ENCODE peak calls at places on chromosomes 5 and 9, in six cellular contexts. E, Z, A, S, D and I are unnamed samples.

GRCh38 chr5:132656774-132657355 is 1.1 kb upstream of the IL13 start:
- DNase-seq in E (no peak), Z (no peak), A (no peak), S (no peak), D (no peak), I (no peak)

GRCh38 chr9:125763373-125763772 is 16.2 kb downstream of the PBX3 start:
- DNase-seq in E (no peak), Z (no peak), A (peak; percentile 56), S (peak; percentile 66), D (peak; percentile 87), I (peak; percentile 55)

GRCh38 chr5:148733601-148734438 is 79.5 kb upstream of the HTR4 start:
- DNase-seq in E (peak; percentile 79), Z (peak; percentile 94), A (peak; percentile 84), S (peak; percentile 40), D (peak; percentile 92), I (peak; percentile 79)

GRCh38 chr5:149256451-149256850 is 15.2 kb upstream of the AFAP1L1 start:
- DNase-seq in E (no peak), Z (no peak), A (peak; percentile 61), S (no peak), D (peak; percentile 48), I (no peak)

GRCh38 chr5:112878760-112879159 is 17.7 kb downstream of the SRP19 start:
- DNase-seq in E (peak; percentile 71), Z (peak; percentile 55), A (peak; percentile 46), S (no peak), D (peak; percentile 67), I (no peak)

GRCh38 chr9:68505681-68506409 is 34.8 kb downstream of the TMEM252 start:
- DNase-seq in E (no peak), Z (no peak), A (no peak), S (no peak), D (peak; percentile 35), I (peak; percentile 11)

GRCh38 chr9:95434116-95435073 is 82.4 kb downstream of the PTCH1 start:
- DNase-seq in E (no peak), Z (no peak), A (no peak), S (no peak), D (no peak), I (peak; percentile 44)

GRCh38 chr5:140388052-140388451 is 13.6 kb upstream of the ANKHD1 start:
- DNase-seq in E (no peak), Z (no peak), A (no peak), S (no peak), D (no peak), I (no peak)